ENCODE peak calls at places on chromosomes 11 and 22, in six cellular contexts. One of them, this sample, is unnamed.
A peak's percentile ranks its signal among the peaks of the same experiment; 100 is the strongest.

GRCh38 chr11:100890779-100891178 is 203.7 kb downstream of the ARHGAP42 start:
- DNase-seq in kidney: no peak
- DNase-seq in breast epithelium: no peak
- DNase-seq in vagina: no peak
- DNase-seq in mesendoderm: peak; percentile 96
- DNase-seq in GM06990: no peak
- DNase-seq in this sample: no peak

GRCh38 chr11:130668751-130669150 is 220.3 kb downstream of the ADAMTS15 start:
- DNase-seq in kidney: no peak
- DNase-seq in breast epithelium: no peak
- DNase-seq in vagina: no peak
- DNase-seq in mesendoderm: no peak
- DNase-seq in GM06990: no peak
- DNase-seq in this sample: no peak

GRCh38 chr11:78318321-78318720 is 99.3 kb downstream of the GAB2 start:
- DNase-seq in kidney: no peak
- DNase-seq in breast epithelium: no peak
- DNase-seq in vagina: no peak
- DNase-seq in mesendoderm: no peak
- DNase-seq in GM06990: no peak
- DNase-seq in this sample: no peak

GRCh38 chr22:24200616-24201212 is 19.4 kb downstream of the SUSD2 start:
- DNase-seq in kidney: no peak
- DNase-seq in breast epithelium: no peak
- DNase-seq in vagina: no peak
- DNase-seq in mesendoderm: peak; percentile 53
- DNase-seq in GM06990: no peak
- DNase-seq in this sample: no peak

GRCh38 chr11:23370580-23371275 is 510.5 kb upstream of the CCDC179 start:
- DNase-seq in kidney: no peak
- DNase-seq in breast epithelium: no peak
- DNase-seq in vagina: no peak
- DNase-seq in mesendoderm: no peak
- DNase-seq in GM06990: no peak
- DNase-seq in this sample: no peak

GRCh38 chr22:23113067-23113846 is 28.5 kb downstream of the RSPH14 start:
- DNase-seq in kidney: no peak
- DNase-seq in breast epithelium: no peak
- DNase-seq in vagina: no peak
- DNase-seq in mesendoderm: no peak
- DNase-seq in GM06990: no peak
- DNase-seq in this sample: no peak

GRCh38 chr22:27797793-27798525 is 3.6 kb downstream of the MN1 start:
- DNase-seq in kidney: peak; percentile 72
- DNase-seq in breast epithelium: no peak
- DNase-seq in vagina: no peak
- DNase-seq in mesendoderm: no peak
- DNase-seq in GM06990: no peak
- DNase-seq in this sample: no peak

GRCh38 chr11:67273260-67273990 is 7.2 kb downstream of the GRK2 start:
- DNase-seq in kidney: peak; percentile 80
- DNase-seq in breast epithelium: no peak
- DNase-seq in vagina: no peak
- DNase-seq in mesendoderm: no peak
- DNase-seq in GM06990: no peak
- DNase-seq in this sample: no peak

GRCh38 chr11:23233075-23233474 is 372.8 kb upstream of the CCDC179 start:
- DNase-seq in kidney: no peak
- DNase-seq in breast epithelium: no peak
- DNase-seq in vagina: no peak
- DNase-seq in mesendoderm: no peak
- DNase-seq in GM06990: no peak
- DNase-seq in this sample: no peak

GRCh38 chr11:12122083-12122482 is 11.7 kb downstream of the MICAL2 start:
- DNase-seq in kidney: no peak
- DNase-seq in breast epithelium: no peak
- DNase-seq in vagina: no peak
- DNase-seq in mesendoderm: peak; percentile 81
- DNase-seq in GM06990: no peak
- DNase-seq in this sample: no peak

GRCh38 chr11:20599424-20600346 is at the start of gene SLC6A5:
- DNase-seq in kidney: no peak
- DNase-seq in breast epithelium: no peak
- DNase-seq in vagina: no peak
- DNase-seq in mesendoderm: peak; percentile 92
- DNase-seq in GM06990: no peak
- DNase-seq in this sample: no peak

GRCh38 chr11:57668467-57668890 is 565 bp downstream of the ZDHHC5 start:
- DNase-seq in kidney: no peak
- DNase-seq in breast epithelium: no peak
- DNase-seq in vagina: no peak
- DNase-seq in mesendoderm: peak; percentile 39
- DNase-seq in GM06990: no peak
- DNase-seq in this sample: no peak

GRCh38 chr11:78961938-78962701 is 387.5 kb upstream of the NARS2 start:
- DNase-seq in kidney: peak; percentile 79
- DNase-seq in breast epithelium: no peak
- DNase-seq in vagina: no peak
- DNase-seq in mesendoderm: peak; percentile 91
- DNase-seq in GM06990: no peak
- DNase-seq in this sample: no peak

GRCh38 chr22:31639640-31640039 is 22.4 kb downstream of the PISD start:
- DNase-seq in kidney: no peak
- DNase-seq in breast epithelium: no peak
- DNase-seq in vagina: no peak
- DNase-seq in mesendoderm: no peak
- DNase-seq in GM06990: no peak
- DNase-seq in this sample: no peak

GRCh38 chr11:94604496-94604895 is 37.3 kb downstream of the PIWIL4 start:
- DNase-seq in kidney: no peak
- DNase-seq in breast epithelium: no peak
- DNase-seq in vagina: no peak
- DNase-seq in mesendoderm: peak; percentile 56
- DNase-seq in GM06990: no peak
- DNase-seq in this sample: no peak

GRCh38 chr11:70454197-70454767 is 56.0 kb downstream of the CTTN start:
- DNase-seq in kidney: no peak
- DNase-seq in breast epithelium: no peak
- DNase-seq in vagina: no peak
- DNase-seq in mesendoderm: no peak
- DNase-seq in GM06990: peak; percentile 50
- DNase-seq in this sample: no peak

GRCh38 chr11:115322553-115323203 is 181.5 kb downstream of the CADM1 start:
- DNase-seq in kidney: no peak
- DNase-seq in breast epithelium: no peak
- DNase-seq in vagina: no peak
- DNase-seq in mesendoderm: no peak
- DNase-seq in GM06990: no peak
- DNase-seq in this sample: no peak

GRCh38 chr11:67456068-67456705 is 1.0 kb downstream of the CABP4 start:
- DNase-seq in kidney: peak; percentile 67
- DNase-seq in breast epithelium: no peak
- DNase-seq in vagina: no peak
- DNase-seq in mesendoderm: no peak
- DNase-seq in GM06990: no peak
- DNase-seq in this sample: no peak

GRCh38 chr11:117300301-117300700 is 9.2 kb downstream of the BACE1-AS start:
- DNase-seq in kidney: peak; percentile 89
- DNase-seq in breast epithelium: no peak
- DNase-seq in vagina: no peak
- DNase-seq in mesendoderm: peak; percentile 49
- DNase-seq in GM06990: peak; percentile 32
- DNase-seq in this sample: no peak

GRCh38 chr11:68942090-68942620 is 38.5 kb downstream of the IGHMBP2 start:
- DNase-seq in kidney: peak; percentile 63
- DNase-seq in breast epithelium: no peak
- DNase-seq in vagina: no peak
- DNase-seq in mesendoderm: no peak
- DNase-seq in GM06990: no peak
- DNase-seq in this sample: no peak

GRCh38 chr11:13140873-13141655 is 131.9 kb downstream of the RASSF10 start:
- DNase-seq in kidney: no peak
- DNase-seq in breast epithelium: no peak
- DNase-seq in vagina: no peak
- DNase-seq in mesendoderm: no peak
- DNase-seq in GM06990: no peak
- DNase-seq in this sample: no peak

GRCh38 chr11:64148200-64148916 is 17.6 kb downstream of the MACROD1 start:
- DNase-seq in kidney: peak; percentile 92
- DNase-seq in breast epithelium: peak; percentile 66
- DNase-seq in vagina: no peak
- DNase-seq in mesendoderm: peak; percentile 65
- DNase-seq in GM06990: peak; percentile 51
- DNase-seq in this sample: no peak

GRCh38 chr11:64148917-64149617 is 16.8 kb downstream of the MACROD1 start:
- DNase-seq in kidney: no peak
- DNase-seq in breast epithelium: no peak
- DNase-seq in vagina: no peak
- DNase-seq in mesendoderm: no peak
- DNase-seq in GM06990: no peak
- DNase-seq in this sample: no peak

GRCh38 chr11:64150051-64150450 is 15.9 kb downstream of the MACROD1 start:
- DNase-seq in kidney: no peak
- DNase-seq in breast epithelium: no peak
- DNase-seq in vagina: no peak
- DNase-seq in mesendoderm: no peak
- DNase-seq in GM06990: no peak
- DNase-seq in this sample: no peak

GRCh38 chr11:64151337-64151736 is 14.6 kb downstream of the MACROD1 start:
- DNase-seq in kidney: no peak
- DNase-seq in breast epithelium: no peak
- DNase-seq in vagina: no peak
- DNase-seq in mesendoderm: no peak
- DNase-seq in GM06990: no peak
- DNase-seq in this sample: no peak

GRCh38 chr11:64150481-64151239 is 15.3 kb downstream of the MACROD1 start:
- DNase-seq in kidney: no peak
- DNase-seq in breast epithelium: no peak
- DNase-seq in vagina: no peak
- DNase-seq in mesendoderm: no peak
- DNase-seq in GM06990: no peak
- DNase-seq in this sample: no peak
- H3K4me3 ChIP-seq in kidney: no peak overlapping the region
- H3K4me3 ChIP-seq in breast epithelium: no peak overlapping the region
- H3K4me3 ChIP-seq in vagina: no peak overlapping the region
- H3K4me3 ChIP-seq in mesendoderm: no peak overlapping the region
- H3K4me3 ChIP-seq in GM06990: no peak overlapping the region
- H3K4me3 ChIP-seq in this sample: no peak overlapping the region

GRCh38 chr11:122717264-122717867 is 61.8 kb downstream of the UBASH3B start:
- DNase-seq in kidney: no peak
- DNase-seq in breast epithelium: no peak
- DNase-seq in vagina: no peak
- DNase-seq in mesendoderm: no peak
- DNase-seq in GM06990: peak; percentile 72
- DNase-seq in this sample: peak; percentile 49
- H3K4me3 ChIP-seq in kidney: no peak overlapping the region
- H3K4me3 ChIP-seq in breast epithelium: no peak overlapping the region
- H3K4me3 ChIP-seq in vagina: no peak overlapping the region
- H3K4me3 ChIP-seq in mesendoderm: no peak overlapping the region
- H3K4me3 ChIP-seq in GM06990: no peak overlapping the region
- H3K4me3 ChIP-seq in this sample: no peak overlapping the region

DNA sequence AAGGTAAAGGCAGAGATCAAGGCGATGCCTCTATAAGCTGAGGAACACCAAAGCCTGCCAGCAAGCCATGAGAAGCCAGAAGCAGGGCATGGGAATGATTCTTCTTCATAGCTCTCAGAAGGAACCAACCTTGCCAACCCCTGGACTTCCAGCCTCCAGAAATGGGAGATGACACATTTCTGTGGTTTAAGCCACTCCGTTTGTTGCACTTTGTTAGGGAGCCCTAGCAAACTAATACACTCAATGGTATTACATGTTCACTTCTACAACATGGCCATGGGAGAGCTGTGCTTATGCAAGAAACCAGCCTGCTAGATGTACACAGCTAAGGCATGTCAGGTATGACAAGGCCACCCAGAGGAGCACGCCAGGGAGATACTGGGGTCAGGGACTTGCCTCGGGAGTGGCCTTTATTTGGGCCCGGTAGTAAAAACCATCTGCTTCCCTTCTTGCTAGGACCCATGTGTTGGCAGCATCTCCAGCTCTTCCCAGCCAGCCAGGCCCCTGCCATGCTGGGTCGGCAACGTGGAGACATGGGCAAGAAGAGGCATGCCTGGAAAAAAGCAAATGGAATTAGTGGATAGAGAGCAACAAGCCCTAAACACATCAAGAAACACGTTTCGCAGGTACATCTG is 3.6 kb downstream of the C11orf16 start:
- DNase-seq in kidney: no peak
- DNase-seq in breast epithelium: no peak
- DNase-seq in vagina: no peak
- DNase-seq in mesendoderm: no peak
- DNase-seq in GM06990: no peak
- DNase-seq in this sample: no peak
- H3K4me3 ChIP-seq in kidney: no peak overlapping the region
- H3K4me3 ChIP-seq in breast epithelium: no peak overlapping the region
- H3K4me3 ChIP-seq in vagina: no peak overlapping the region
- H3K4me3 ChIP-seq in mesendoderm: no peak overlapping the region
- H3K4me3 ChIP-seq in GM06990: no peak overlapping the region
- H3K4me3 ChIP-seq in this sample: no peak overlapping the region

GRCh38 chr11:128610765-128611617 is 23.6 kb upstream of the ETS1 start:
- DNase-seq in kidney: no peak
- DNase-seq in breast epithelium: no peak
- DNase-seq in vagina: no peak
- DNase-seq in mesendoderm: no peak
- DNase-seq in GM06990: peak; percentile 84
- DNase-seq in this sample: peak; percentile 91
- H3K4me3 ChIP-seq in kidney: no peak overlapping the region
- H3K4me3 ChIP-seq in breast epithelium: no peak overlapping the region
- H3K4me3 ChIP-seq in vagina: no peak overlapping the region
- H3K4me3 ChIP-seq in mesendoderm: no peak overlapping the region
- H3K4me3 ChIP-seq in GM06990: no peak overlapping the region
- H3K4me3 ChIP-seq in this sample: no peak overlapping the region

DNA sequence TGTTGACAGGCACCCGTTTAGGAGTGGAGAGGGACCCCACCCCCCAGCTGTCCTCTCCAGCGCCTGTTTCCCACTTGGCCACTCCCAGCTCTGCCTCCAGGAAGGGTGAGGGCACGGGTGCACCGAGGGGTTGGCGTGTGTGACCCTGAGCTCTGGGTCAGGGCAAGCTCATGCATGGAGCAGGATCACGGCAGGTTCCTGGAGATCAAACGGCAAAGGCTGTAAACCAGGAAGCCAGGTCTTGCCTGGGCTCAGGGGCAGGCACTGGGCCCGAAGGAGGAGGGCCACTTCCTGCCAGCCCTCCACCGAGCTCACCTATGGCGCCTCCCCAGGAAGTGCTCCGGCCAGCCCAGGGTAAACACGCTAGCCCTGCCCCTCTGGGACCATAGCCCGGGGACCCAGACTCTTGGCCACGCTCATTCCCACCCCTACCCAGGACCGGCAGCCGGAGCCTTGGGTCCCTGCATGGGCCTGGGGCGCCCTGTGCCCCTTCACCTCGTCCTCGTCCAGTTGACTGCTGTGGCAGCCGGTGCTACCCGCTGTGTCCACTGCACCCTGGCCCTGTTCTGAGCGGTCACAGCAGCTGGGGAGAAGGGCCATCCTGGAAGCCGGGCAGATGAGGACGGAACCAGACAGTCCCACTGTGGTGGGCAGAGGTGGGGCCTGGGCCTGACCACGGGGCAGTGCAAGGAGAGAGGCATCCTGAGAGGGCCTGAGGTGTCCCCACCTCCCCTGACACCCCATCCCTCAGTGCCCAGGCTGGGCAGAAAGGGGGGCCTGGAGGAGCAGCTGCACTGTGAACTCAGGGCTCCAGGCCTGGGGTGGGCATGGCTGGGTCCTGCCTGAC is 1.0 kb upstream of the EPS8L2 start:
- DNase-seq in kidney: peak; percentile 93
- DNase-seq in breast epithelium: peak; percentile 90
- DNase-seq in vagina: no peak
- DNase-seq in mesendoderm: no peak
- DNase-seq in GM06990: no peak
- DNase-seq in this sample: no peak
- H3K4me3 ChIP-seq in kidney: peak overlapping the region; percentile 9
- H3K4me3 ChIP-seq in breast epithelium: peak overlapping the region; percentile 95
- H3K4me3 ChIP-seq in vagina: peak overlapping the region; percentile 56
- H3K4me3 ChIP-seq in mesendoderm: no peak overlapping the region
- H3K4me3 ChIP-seq in GM06990: no peak overlapping the region
- H3K4me3 ChIP-seq in this sample: no peak overlapping the region